ENCODE peak calls at places on chromosomes 4 and X, in nine cellular contexts. One of them, this sample, is unnamed.

GRCh38 chrX:48468247-48468671 is 1.8 kb downstream of the SLC38A5 start:
- DNase-seq in foreskin fibroblast: peak; percentile 21
- DNase-seq in left ventricle myocardium inferior: no peak
- DNase-seq in HCT116: no peak
- DNase-seq in CD8-positive, alpha-beta T cell: peak; percentile 20
- DNase-seq in astrocyte: no peak
- DNase-seq in endodermal cell: peak; percentile 50
- DNase-seq in A549: no peak
- DNase-seq in mammary epithelial cell: no peak
- DNase-seq in this sample: no peak

GRCh38 chr4:111792592-111792991 is 352.7 kb upstream of the FAM241A start:
- DNase-seq in foreskin fibroblast: no peak
- DNase-seq in left ventricle myocardium inferior: no peak
- DNase-seq in HCT116: no peak
- DNase-seq in CD8-positive, alpha-beta T cell: no peak
- DNase-seq in astrocyte: no peak
- DNase-seq in endodermal cell: no peak
- DNase-seq in A549: no peak
- DNase-seq in mammary epithelial cell: no peak
- DNase-seq in this sample: no peak

GRCh38 chrX:352181-352580 is 33.6 kb upstream of the GTPBP6 start:
- DNase-seq in foreskin fibroblast: no peak
- DNase-seq in left ventricle myocardium inferior: peak; percentile 9
- DNase-seq in HCT116: no peak
- DNase-seq in CD8-positive, alpha-beta T cell: no peak
- DNase-seq in astrocyte: no peak
- DNase-seq in endodermal cell: no peak
- DNase-seq in A549: no peak
- DNase-seq in mammary epithelial cell: no peak
- DNase-seq in this sample: no peak

GRCh38 chrX:115413246-115413878 is 123.8 kb downstream of the LUZP4 start:
- DNase-seq in foreskin fibroblast: no peak
- DNase-seq in left ventricle myocardium inferior: no peak
- DNase-seq in HCT116: no peak
- DNase-seq in CD8-positive, alpha-beta T cell: no peak
- DNase-seq in astrocyte: peak; percentile 52
- DNase-seq in endodermal cell: no peak
- DNase-seq in A549: no peak
- DNase-seq in mammary epithelial cell: no peak
- DNase-seq in this sample: peak; percentile 62

GRCh38 chr4:8155048-8155447 is 3.6 kb downstream of the ABLIM2 start:
- DNase-seq in foreskin fibroblast: no peak
- DNase-seq in left ventricle myocardium inferior: no peak
- DNase-seq in HCT116: no peak
- DNase-seq in CD8-positive, alpha-beta T cell: no peak
- DNase-seq in astrocyte: peak; percentile 47
- DNase-seq in endodermal cell: no peak
- DNase-seq in A549: no peak
- DNase-seq in mammary epithelial cell: no peak
- DNase-seq in this sample: no peak

GRCh38 chr4:106522839-106523238 is 154.3 kb upstream of the GIMD1 start:
- DNase-seq in foreskin fibroblast: peak; percentile 49
- DNase-seq in left ventricle myocardium inferior: no peak
- DNase-seq in HCT116: no peak
- DNase-seq in CD8-positive, alpha-beta T cell: no peak
- DNase-seq in astrocyte: no peak
- DNase-seq in endodermal cell: no peak
- DNase-seq in A549: no peak
- DNase-seq in mammary epithelial cell: no peak
- DNase-seq in this sample: peak; percentile 55

GRCh38 chr4:108453366-108453765 is 167.0 kb upstream of the RPL34 start:
- DNase-seq in foreskin fibroblast: no peak
- DNase-seq in left ventricle myocardium inferior: no peak
- DNase-seq in HCT116: no peak
- DNase-seq in CD8-positive, alpha-beta T cell: no peak
- DNase-seq in astrocyte: no peak
- DNase-seq in endodermal cell: no peak
- DNase-seq in A549: no peak
- DNase-seq in mammary epithelial cell: peak; percentile 33
- DNase-seq in this sample: no peak

GRCh38 chr4:42555828-42556227 is 101.1 kb downstream of the ATP8A1 start:
- DNase-seq in foreskin fibroblast: peak; percentile 25
- DNase-seq in left ventricle myocardium inferior: no peak
- DNase-seq in HCT116: no peak
- DNase-seq in CD8-positive, alpha-beta T cell: no peak
- DNase-seq in astrocyte: peak; percentile 16
- DNase-seq in endodermal cell: no peak
- DNase-seq in A549: no peak
- DNase-seq in mammary epithelial cell: peak; percentile 0
- DNase-seq in this sample: peak; percentile 12

GRCh38 chrX:147948531-147948930 is 32.6 kb upstream of the FMR1NB start:
- DNase-seq in foreskin fibroblast: no peak
- DNase-seq in left ventricle myocardium inferior: no peak
- DNase-seq in HCT116: no peak
- DNase-seq in CD8-positive, alpha-beta T cell: no peak
- DNase-seq in astrocyte: no peak
- DNase-seq in endodermal cell: no peak
- DNase-seq in A549: no peak
- DNase-seq in mammary epithelial cell: no peak
- DNase-seq in this sample: no peak

GRCh38 chr4:181078236-181078635 is 1165.0 kb upstream of the TENM3 start:
- DNase-seq in foreskin fibroblast: no peak
- DNase-seq in left ventricle myocardium inferior: no peak
- DNase-seq in HCT116: no peak
- DNase-seq in CD8-positive, alpha-beta T cell: no peak
- DNase-seq in astrocyte: peak; percentile 53
- DNase-seq in endodermal cell: no peak
- DNase-seq in A549: no peak
- DNase-seq in mammary epithelial cell: peak; percentile 1
- DNase-seq in this sample: peak; percentile 66

GRCh38 chrX:111394581-111394980 is 17.4 kb downstream of the DCX start:
- DNase-seq in foreskin fibroblast: no peak
- DNase-seq in left ventricle myocardium inferior: no peak
- DNase-seq in HCT116: no peak
- DNase-seq in CD8-positive, alpha-beta T cell: no peak
- DNase-seq in astrocyte: no peak
- DNase-seq in endodermal cell: no peak
- DNase-seq in A549: no peak
- DNase-seq in mammary epithelial cell: no peak
- DNase-seq in this sample: no peak

GRCh38 chrX:4878642-4879041 is 1165.2 kb upstream of the PRKX start:
- DNase-seq in foreskin fibroblast: no peak
- DNase-seq in left ventricle myocardium inferior: no peak
- DNase-seq in HCT116: no peak
- DNase-seq in CD8-positive, alpha-beta T cell: no peak
- DNase-seq in astrocyte: no peak
- DNase-seq in endodermal cell: no peak
- DNase-seq in A549: no peak
- DNase-seq in mammary epithelial cell: no peak
- DNase-seq in this sample: no peak

GRCh38 chr4:158710814-158711213 is 12.4 kb downstream of the PPID start:
- DNase-seq in foreskin fibroblast: peak; percentile 33
- DNase-seq in left ventricle myocardium inferior: no peak
- DNase-seq in HCT116: no peak
- DNase-seq in CD8-positive, alpha-beta T cell: no peak
- DNase-seq in astrocyte: peak; percentile 4
- DNase-seq in endodermal cell: no peak
- DNase-seq in A549: no peak
- DNase-seq in mammary epithelial cell: no peak
- DNase-seq in this sample: peak; percentile 41

GRCh38 chr4:16496501-16496900 is 270.2 kb upstream of the TAPT1 start:
- DNase-seq in foreskin fibroblast: peak; percentile 44
- DNase-seq in left ventricle myocardium inferior: no peak
- DNase-seq in HCT116: no peak
- DNase-seq in CD8-positive, alpha-beta T cell: no peak
- DNase-seq in astrocyte: peak; percentile 59
- DNase-seq in endodermal cell: no peak
- DNase-seq in A549: no peak
- DNase-seq in mammary epithelial cell: no peak
- DNase-seq in this sample: peak; percentile 49

GRCh38 chrX:86148594-86148993 is 343 bp downstream of the DACH2 start:
- DNase-seq in foreskin fibroblast: no peak
- DNase-seq in left ventricle myocardium inferior: no peak
- DNase-seq in HCT116: no peak
- DNase-seq in CD8-positive, alpha-beta T cell: no peak
- DNase-seq in astrocyte: no peak
- DNase-seq in endodermal cell: no peak
- DNase-seq in A549: no peak
- DNase-seq in mammary epithelial cell: no peak
- DNase-seq in this sample: no peak
- H3K4me3 ChIP-seq in foreskin fibroblast: peak overlapping the region; percentile 36
- H3K4me3 ChIP-seq in left ventricle myocardium inferior: peak overlapping the region; percentile 61
- H3K4me3 ChIP-seq in HCT116: no peak overlapping the region
- H3K4me3 ChIP-seq in CD8-positive, alpha-beta T cell: no peak overlapping the region
- H3K4me3 ChIP-seq in astrocyte: peak overlapping the region; percentile 58
- H3K4me3 ChIP-seq in endodermal cell: peak overlapping the region; percentile 86
- H3K4me3 ChIP-seq in A549: peak overlapping the region; percentile 50
- H3K4me3 ChIP-seq in mammary epithelial cell: peak overlapping the region; percentile 52
- H3K4me3 ChIP-seq in this sample: peak overlapping the region; percentile 53

GRCh38 chr4:155780773-155781172 is 22.0 kb downstream of the GUCY1B1 start:
- DNase-seq in foreskin fibroblast: peak; percentile 57
- DNase-seq in left ventricle myocardium inferior: no peak
- DNase-seq in HCT116: no peak
- DNase-seq in CD8-positive, alpha-beta T cell: no peak
- DNase-seq in astrocyte: no peak
- DNase-seq in endodermal cell: no peak
- DNase-seq in A549: no peak
- DNase-seq in mammary epithelial cell: no peak
- DNase-seq in this sample: peak; percentile 18
- TF ChIP-seq CTCF in foreskin fibroblast: no peak
- TF ChIP-seq CTCF in left ventricle myocardium inferior: no peak
- TF ChIP-seq CTCF in HCT116: no peak
- TF ChIP-seq CTCF in CD8-positive, alpha-beta T cell: no peak
- TF ChIP-seq CTCF in astrocyte: no peak
- TF ChIP-seq CTCF in endodermal cell: no peak
- TF ChIP-seq CTCF in A549: no peak
- TF ChIP-seq CTCF in mammary epithelial cell: no peak
- TF ChIP-seq CTCF in this sample: no peak

GRCh38 chr4:165331316-165331715 is 3.8 kb downstream of the MSMO1 start:
- DNase-seq in foreskin fibroblast: peak; percentile 19
- DNase-seq in left ventricle myocardium inferior: no peak
- DNase-seq in HCT116: no peak
- DNase-seq in CD8-positive, alpha-beta T cell: no peak
- DNase-seq in astrocyte: no peak
- DNase-seq in endodermal cell: no peak
- DNase-seq in A549: no peak
- DNase-seq in mammary epithelial cell: no peak
- DNase-seq in this sample: no peak
- H3K4me3 ChIP-seq in foreskin fibroblast: peak overlapping the region; percentile 4
- H3K4me3 ChIP-seq in left ventricle myocardium inferior: no peak overlapping the region
- H3K4me3 ChIP-seq in HCT116: no peak overlapping the region
- H3K4me3 ChIP-seq in CD8-positive, alpha-beta T cell: no peak overlapping the region
- H3K4me3 ChIP-seq in astrocyte: peak overlapping the region; percentile 45
- H3K4me3 ChIP-seq in endodermal cell: peak overlapping the region; percentile 95
- H3K4me3 ChIP-seq in A549: no peak overlapping the region
- H3K4me3 ChIP-seq in mammary epithelial cell: peak overlapping the region; percentile 98
- H3K4me3 ChIP-seq in this sample: no peak overlapping the region

DNA sequence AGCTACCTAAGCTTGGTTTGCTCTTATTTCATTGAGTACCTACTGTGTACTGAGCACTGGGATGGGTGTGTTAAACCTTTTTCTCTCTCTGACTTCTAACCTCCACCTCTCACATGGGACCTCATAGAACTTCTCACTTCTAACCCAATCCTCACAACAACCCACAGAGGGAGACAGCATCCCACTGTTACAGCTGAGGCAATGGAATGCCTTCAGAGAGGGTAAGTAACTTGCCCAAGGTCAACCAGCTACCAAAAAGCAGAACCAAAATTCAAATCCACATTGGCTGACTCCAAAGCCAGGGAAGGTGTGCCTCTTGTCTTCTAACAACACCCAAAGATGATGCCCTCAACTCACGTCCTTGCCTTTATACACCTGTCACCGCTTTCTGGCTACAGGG is 5.4 kb downstream of the SEL1L3 start:
- DNase-seq in foreskin fibroblast: no peak
- DNase-seq in left ventricle myocardium inferior: no peak
- DNase-seq in HCT116: no peak
- DNase-seq in CD8-positive, alpha-beta T cell: no peak
- DNase-seq in astrocyte: no peak
- DNase-seq in endodermal cell: no peak
- DNase-seq in A549: no peak
- DNase-seq in mammary epithelial cell: no peak
- DNase-seq in this sample: peak; percentile 24
- TF ChIP-seq CTCF in foreskin fibroblast: no peak
- TF ChIP-seq CTCF in left ventricle myocardium inferior: no peak
- TF ChIP-seq CTCF in HCT116: peak; percentile 31
- TF ChIP-seq CTCF in CD8-positive, alpha-beta T cell: no peak
- TF ChIP-seq CTCF in astrocyte: no peak
- TF ChIP-seq CTCF in endodermal cell: peak; percentile 57
- TF ChIP-seq CTCF in A549: no peak
- TF ChIP-seq CTCF in mammary epithelial cell: no peak
- TF ChIP-seq CTCF in this sample: peak; percentile 42

GRCh38 chr4:48270516-48270897 is 869 bp upstream of the TEC start:
- DNase-seq in foreskin fibroblast: no peak
- DNase-seq in left ventricle myocardium inferior: no peak
- DNase-seq in HCT116: no peak
- DNase-seq in CD8-positive, alpha-beta T cell: no peak
- DNase-seq in astrocyte: no peak
- DNase-seq in endodermal cell: no peak
- DNase-seq in A549: no peak
- DNase-seq in mammary epithelial cell: no peak
- DNase-seq in this sample: no peak
- H3K4me3 ChIP-seq in foreskin fibroblast: peak overlapping the region; percentile 60
- H3K4me3 ChIP-seq in left ventricle myocardium inferior: peak overlapping the region; percentile 88
- H3K4me3 ChIP-seq in HCT116: peak overlapping the region; percentile 71
- H3K4me3 ChIP-seq in CD8-positive, alpha-beta T cell: peak overlapping the region; percentile 98
- H3K4me3 ChIP-seq in astrocyte: peak overlapping the region; percentile 71
- H3K4me3 ChIP-seq in endodermal cell: peak overlapping the region; percentile 84
- H3K4me3 ChIP-seq in A549: peak overlapping the region; percentile 96
- H3K4me3 ChIP-seq in mammary epithelial cell: peak overlapping the region; percentile 54
- H3K4me3 ChIP-seq in this sample: no peak overlapping the region

This sample was measured in choroid plexus epithelial cell.